ENCODE peak calls at places on chromosomes 3 and 15, in five cellular contexts. O is retinal pigment epithelial cell, Q is stromal cell of bone marrow, A is NCI-H2081, H is NCI-H1436. U is an unnamed sample.
A peak's percentile ranks its signal among the peaks of the same experiment; 100 is the strongest.

GRCh38 chr15:55108858-55109518 is 87.8 kb downstream of the RSL24D1 start:
- DNase-seq in Q (peak; percentile 13), O (peak; percentile 2), H (peak; percentile 31), A (peak; percentile 44), U (peak; percentile 47)

GRCh38 chr3:195236076-195236798 is 34.7 kb downstream of the XXYLT1 start:
- DNase-seq in Q (no peak), O (no peak), H (no peak), A (no peak), U (no peak)

GRCh38 chr3:150227839-150228238 is 180.3 kb upstream of the TSC22D2 start:
- DNase-seq in A (peak; percentile 41), O (no peak), H (peak; percentile 70), Q (peak; percentile 44), U (no peak)

GRCh38 chr15:59174846-59175831 is 31.5 kb upstream of the LDHAL6B start:
- DNase-seq in Q (peak; percentile 68), O (peak; percentile 50), H (peak; percentile 51), A (peak; percentile 41), U (peak; percentile 67)

GRCh38 chr3:9122732-9123364 is 126.6 kb downstream of the SRGAP3 start:
- DNase-seq in H (no peak), A (no peak), O (no peak), Q (no peak), U (no peak)

GRCh38 chr15:66278061-66278460 is 15.3 kb upstream of the DIS3L start:
- DNase-seq in O (no peak), H (no peak), A (no peak), Q (no peak), U (no peak)

GRCh38 chr3:72336821-72337479 is 511.3 kb downstream of the SHQ1 start:
- DNase-seq in O (no peak), A (peak; percentile 56), H (peak; percentile 35), Q (no peak), U (peak; percentile 77)

GRCh38 chr15:25933456-25934158 is 70.5 kb upstream of the ATP10A start:
- DNase-seq in O (peak; percentile 40), H (peak; percentile 33), A (no peak), Q (peak; percentile 72), U (no peak)

GRCh38 chr3:58824285-58824684 is 157.7 kb upstream of the FAM3D start:
- DNase-seq in H (peak; percentile 10), A (peak; percentile 61), O (peak; percentile 9), Q (peak; percentile 63), U (peak; percentile 64)

GRCh38 chr15:71276355-71276665 is 161.0 kb downstream of the THSD4 start:
- DNase-seq in Q (no peak), H (no peak), A (no peak), O (no peak), U (peak; percentile 81)

GRCh38 chr15:40291088-40291574 is 8.3 kb upstream of the ANKRD63 start:
- DNase-seq in Q (peak; percentile 29), A (no peak), O (no peak), H (peak; percentile 44), U (peak; percentile 57)

GRCh38 chr15:34039506-34040123 is 611 bp upstream of the AVEN start:
- DNase-seq in H (no peak), Q (no peak), A (no peak), O (no peak), U (peak; percentile 28)

GRCh38 chr15:66706225-66706732 is 4.2 kb downstream of the SMAD6 start:
- DNase-seq in O (no peak), H (no peak), Q (peak; percentile 45), A (no peak), U (no peak)

GRCh38 chr3:54065140-54065539 is 57.2 kb upstream of the CACNA2D3 start:
- DNase-seq in H (no peak), Q (no peak), A (no peak), O (no peak), U (peak; percentile 11)

GRCh38 chr3:168248383-168249047 is 152.8 kb upstream of the GOLIM4 start:
- DNase-seq in O (no peak), H (no peak), Q (no peak), A (peak; percentile 47), U (peak; percentile 20)

GRCh38 chr3:4687596-4687995 is 194.4 kb downstream of the ITPR1 start:
- DNase-seq in H (no peak), A (no peak), O (no peak), Q (no peak), U (no peak)

GRCh38 chr15:94265009-94265408 is 33.6 kb downstream of the MCTP2 start:
- DNase-seq in Q (no peak), O (no peak), A (no peak), H (no peak), U (peak; percentile 40)

GRCh38 chr3:158453865-158454264 is 117.1 kb upstream of the MLF1 start:
- DNase-seq in O (no peak), H (no peak), Q (no peak), A (no peak), U (no peak)

U was measured in mammary epithelial cell.